ENCODE peak calls at places on chromosomes 16 and 17, in six cellular contexts. One of them, this sample, is unnamed.

GRCh38 chr17:2057714-2058520 is 3.0 kb downstream of the HIC1 start:
- DNase-seq in NCI-H460: no peak
- DNase-seq in stimulated activated CD4-positive, alpha-beta T cell treated with anti-CD3 and anti-CD28 coated beads, TNF-alpha, amount 100 ng/mL, for 48 hours: no peak
- DNase-seq in hippocampal formation: no peak
- DNase-seq in EL: no peak
- DNase-seq in HEK293T: no peak
- DNase-seq in this sample: no peak

GRCh38 chr16:57801856-57802634 is at the start of gene KIFC3:
- DNase-seq in NCI-H460: peak; percentile 93
- DNase-seq in stimulated activated CD4-positive, alpha-beta T cell treated with anti-CD3 and anti-CD28 coated beads, TNF-alpha, amount 100 ng/mL, for 48 hours: peak; percentile 45
- DNase-seq in hippocampal formation: peak; percentile 80
- DNase-seq in EL: peak; percentile 84
- DNase-seq in HEK293T: peak; percentile 70
- DNase-seq in this sample: peak; percentile 68

GRCh38 chr17:8867361-8867981 is at the start of gene PIK3R6:
- DNase-seq in NCI-H460: no peak
- DNase-seq in stimulated activated CD4-positive, alpha-beta T cell treated with anti-CD3 and anti-CD28 coated beads, TNF-alpha, amount 100 ng/mL, for 48 hours: no peak
- DNase-seq in hippocampal formation: peak; percentile 8
- DNase-seq in EL: no peak
- DNase-seq in HEK293T: no peak
- DNase-seq in this sample: no peak

GRCh38 chr17:27807567-27808470 is 7.5 kb upstream of the NOS2 start:
- DNase-seq in NCI-H460: no peak
- DNase-seq in stimulated activated CD4-positive, alpha-beta T cell treated with anti-CD3 and anti-CD28 coated beads, TNF-alpha, amount 100 ng/mL, for 48 hours: no peak
- DNase-seq in hippocampal formation: peak; percentile 15
- DNase-seq in EL: peak; percentile 13
- DNase-seq in HEK293T: no peak
- DNase-seq in this sample: no peak

GRCh38 chr17:81164464-81165245 is 652 bp upstream of the PVALEF start:
- DNase-seq in NCI-H460: no peak
- DNase-seq in stimulated activated CD4-positive, alpha-beta T cell treated with anti-CD3 and anti-CD28 coated beads, TNF-alpha, amount 100 ng/mL, for 48 hours: no peak
- DNase-seq in hippocampal formation: peak; percentile 78
- DNase-seq in EL: no peak
- DNase-seq in HEK293T: no peak
- DNase-seq in this sample: no peak

GRCh38 chr17:34981538-34982241 is 1.4 kb downstream of the LIG3 start:
- DNase-seq in NCI-H460: no peak
- DNase-seq in stimulated activated CD4-positive, alpha-beta T cell treated with anti-CD3 and anti-CD28 coated beads, TNF-alpha, amount 100 ng/mL, for 48 hours: no peak
- DNase-seq in hippocampal formation: no peak
- DNase-seq in EL: peak; percentile 29
- DNase-seq in HEK293T: peak; percentile 53
- DNase-seq in this sample: no peak

GRCh38 chr16:14608604-14609003 is 21.5 kb downstream of the PARN start:
- DNase-seq in NCI-H460: no peak
- DNase-seq in stimulated activated CD4-positive, alpha-beta T cell treated with anti-CD3 and anti-CD28 coated beads, TNF-alpha, amount 100 ng/mL, for 48 hours: no peak
- DNase-seq in hippocampal formation: no peak
- DNase-seq in EL: no peak
- DNase-seq in HEK293T: no peak
- DNase-seq in this sample: no peak

GRCh38 chr16:58491-59439 is 5.1 kb downstream of the SNRNP25 start:
- DNase-seq in NCI-H460: no peak
- DNase-seq in stimulated activated CD4-positive, alpha-beta T cell treated with anti-CD3 and anti-CD28 coated beads, TNF-alpha, amount 100 ng/mL, for 48 hours: no peak
- DNase-seq in hippocampal formation: no peak
- DNase-seq in EL: no peak
- DNase-seq in HEK293T: no peak
- DNase-seq in this sample: no peak

GRCh38 chr17:81923302-81924260 is 4.0 kb downstream of the MAFG start:
- DNase-seq in NCI-H460: peak; percentile 69
- DNase-seq in stimulated activated CD4-positive, alpha-beta T cell treated with anti-CD3 and anti-CD28 coated beads, TNF-alpha, amount 100 ng/mL, for 48 hours: no peak
- DNase-seq in hippocampal formation: peak; percentile 25
- DNase-seq in EL: peak; percentile 74
- DNase-seq in HEK293T: no peak
- DNase-seq in this sample: peak; percentile 77

This sample was measured in PC-3.